ENCODE peak calls at places on chromosomes 1 and 21, in seven cellular contexts. U, X, I, N, B, S and K are unnamed samples.

GRCh38 chr1:226202246-226202645 is 15.7 kb upstream of the ACBD3 start:
- DNase-seq in U (no peak), N (no peak), I (no peak), X (no peak), B (no peak), S (no peak), K (no peak)

GRCh38 chr1:41073971-41074370 is 52.4 kb upstream of the SLFNL1 start:
- DNase-seq in X (no peak), N (no peak), S (no peak), I (no peak), B (no peak), U (no peak), K (no peak)

GRCh38 chr1:89633745-89634625 is 1.1 kb downstream of the LRRC8C start:
- DNase-seq in X (no peak), S (no peak), I (peak; percentile 9), U (no peak), B (peak; percentile 26), N (peak; percentile 28), K (no peak)

GRCh38 chr1:212783976-212784375 is 7.6 kb downstream of the NSL1 start:
- DNase-seq in B (no peak), N (no peak), S (no peak), I (no peak), U (no peak), X (no peak), K (no peak)

GRCh38 chr1:167666416-167666815 is 36.4 kb downstream of the RCSD1 start:
- DNase-seq in B (no peak), S (no peak), U (no peak), N (no peak), X (peak; percentile 12), I (no peak), K (no peak)

GRCh38 chr21:41090981-41091380 is 77.0 kb upstream of the BACE2 start:
- DNase-seq in U (no peak), N (no peak), X (no peak), B (no peak), I (no peak), S (no peak), K (no peak)

GRCh38 chr1:6580588-6581270 is 935 bp downstream of the ZBTB48 start:
- DNase-seq in I (no peak), N (no peak), U (no peak), B (peak; percentile 29), S (no peak), X (no peak), K (no peak)

GRCh38 chr1:234962340-234962989 is 166.2 kb downstream of the TOMM20 start:
- DNase-seq in S (peak; percentile 42), B (peak; percentile 46), N (no peak), I (no peak), U (no peak), X (peak; percentile 98), K (no peak)

GRCh38 chr1:56491441-56491840 is 87.9 kb downstream of the PLPP3 start:
- DNase-seq in N (no peak), I (no peak), U (no peak), X (no peak), B (no peak), S (no peak), K (no peak)

GRCh38 chr1:52552236-52552504 is 722 bp downstream of the TUT4 start:
- DNase-seq in I (peak; percentile 12), X (peak; percentile 18), N (peak; percentile 28), S (peak; percentile 55), B (peak; percentile 73), U (peak; percentile 41), K (peak; percentile 51)

GRCh38 chr1:39622427-39622826 is 17.0 kb downstream of the HEYL start:
- DNase-seq in S (no peak), N (no peak), U (no peak), I (no peak), X (no peak), B (no peak), K (no peak)

GRCh38 chr1:228768345-228768717 is 33.1 kb downstream of the RHOU start:
- DNase-seq in U (no peak), N (no peak), X (no peak), B (no peak), I (no peak), S (no peak), K (no peak)

GRCh38 chr21:35925497-35925896 is 134.8 kb downstream of the SETD4 start:
- DNase-seq in S (no peak), U (no peak), B (no peak), I (no peak), X (no peak), N (no peak), K (no peak)

GRCh38 chr1:207969528-207969927 is 58.6 kb upstream of the CD34 start:
- DNase-seq in N (no peak), U (no peak), X (no peak), B (no peak), S (no peak), I (no peak), K (no peak)

GRCh38 chr1:85296980-85297379 is 20.5 kb upstream of the BCL10 start:
- DNase-seq in N (no peak), B (no peak), U (no peak), S (no peak), X (no peak), I (no peak), K (no peak)

GRCh38 chr1:32871364-32872188 is 864 bp upstream of the FNDC5 start:
- DNase-seq in U (no peak), B (no peak), N (no peak), S (no peak), I (no peak), X (no peak), K (no peak)

GRCh38 chr21:18114735-18115134 is 129.9 kb upstream of the CHODL start:
- DNase-seq in U (no peak), N (no peak), S (peak; percentile 56), B (no peak), X (no peak), I (no peak), K (no peak)

GRCh38 chr1:226738421-226738994 is 574 bp downstream of the ITPKB start:
- DNase-seq in U (no peak), S (peak; percentile 51), X (no peak), N (peak; percentile 42), I (peak; percentile 36), B (peak; percentile 37), K (peak; percentile 22)

GRCh38 chr1:9797049-9797448 is 26.7 kb downstream of the CLSTN1 start:
- DNase-seq in N (no peak), U (no peak), X (no peak), B (no peak), I (no peak), S (no peak), K (no peak)